ENCODE peak calls at places on chromosomes 1 and 21, in seven cellular contexts. F, E, L, W, S, R and M are unnamed samples.

GRCh38 chr21:39631842-39632577 is 19.3 kb downstream of the B3GALT5 start:
- DNase-seq in L (no peak), E (no peak), R (no peak), W (no peak), F (no peak), S (no peak), M (no peak)

GRCh38 chr1:115107501-115108260 is 18.4 kb upstream of the TSPAN2 start:
- DNase-seq in S (no peak), E (peak), W (no peak), L (no peak), R (no peak), F (no peak), M (no peak)

GRCh38 chr1:63704443-63704842 is 69.4 kb upstream of the ROR1 start:
- DNase-seq in E (peak), R (no peak), L (no peak), S (no peak), F (peak), W (peak), M (no peak)

GRCh38 chr21:38914531-38915385 is 109.0 kb downstream of the ETS2 start:
- DNase-seq in L (no peak), S (no peak), R (peak), F (peak), W (no peak), E (peak), M (no peak)

GRCh38 chr21:32403201-32403701 is 9.3 kb upstream of the EVA1C start:
- DNase-seq in F (peak), S (peak), E (peak), R (peak), L (no peak), W (peak), M (peak)

GRCh38 chr1:164617607-164618564 is 58.9 kb downstream of the PBX1 start:
- DNase-seq in S (no peak), F (peak), R (peak), W (peak), E (peak), L (no peak), M (no peak)

GRCh38 chr1:208332036-208332773 is 88.0 kb upstream of the PLXNA2 start:
- DNase-seq in R (no peak), S (no peak), F (no peak), W (no peak), E (no peak), L (no peak), M (no peak)

GRCh38 chr1:38608202-38608864 is 251.2 kb downstream of the RRAGC start:
- DNase-seq in L (no peak), R (peak), W (no peak), F (peak), S (peak), E (peak), M (peak)

GRCh38 chr1:212561501-212561931 is 47.0 kb upstream of the ATF3 start:
- DNase-seq in F (no peak), S (no peak), E (peak), L (no peak), R (no peak), W (peak), M (no peak)

GRCh38 chr1:114319480-114319879 is 165.8 kb upstream of the SYT6 start:
- DNase-seq in R (no peak), L (no peak), F (no peak), W (no peak), E (peak), S (no peak), M (no peak)

GRCh38 chr21:35378881-35379280 is 329.8 kb upstream of the RUNX1 start:
- DNase-seq in S (no peak), W (no peak), E (no peak), R (no peak), F (no peak), L (no peak), M (no peak)

GRCh38 chr1:205520709-205521108 is 16.2 kb downstream of the CDK18 start:
- DNase-seq in F (no peak), E (no peak), S (no peak), R (no peak), W (no peak), L (no peak), M (no peak)

GRCh38 chr1:204359474-204360255 is at the start of gene PLEKHA6:
- DNase-seq in F (peak), S (peak), E (peak), R (peak), L (no peak), W (no peak), M (no peak)

GRCh38 chr21:22791376-22791775 is 1793.2 kb downstream of the NCAM2 start:
- DNase-seq in W (no peak), E (no peak), S (no peak), R (no peak), L (no peak), F (peak), M (no peak)

GRCh38 chr1:245997471-245998258 is 509.4 kb downstream of the SMYD3 start:
- DNase-seq in R (no peak), L (no peak), S (peak), F (no peak), W (peak), E (peak), M (no peak)

GRCh38 chr1:235424092-235424491 is 56.9 kb downstream of the TBCE start:
- DNase-seq in E (no peak), L (no peak), S (no peak), F (no peak), W (no peak), R (no peak), M (no peak)

GRCh38 chr1:245177071-245177900 is 22.5 kb downstream of the KIF26B start:
- DNase-seq in W (no peak), R (no peak), E (no peak), L (no peak), S (no peak), F (no peak), M (no peak)

GRCh38 chr1:77037990-77038389 is 170.7 kb downstream of the ST6GALNAC5 start:
- DNase-seq in R (no peak), F (peak), W (no peak), S (no peak), E (no peak), L (no peak), M (no peak)

GRCh38 chr1:27436204-27437159 is 44.1 kb downstream of the GPR3 start:
- DNase-seq in L (no peak), W (peak), S (no peak), E (peak), F (peak), R (no peak), M (no peak)

GRCh38 chr1:115240321-115240720 is 97.7 kb downstream of the NGF start:
- DNase-seq in F (no peak), R (no peak), L (no peak), E (no peak), S (no peak), W (no peak), M (no peak)

GRCh38 chr1:112594208-112594876 is 24.6 kb downstream of the ST7L start:
- DNase-seq in L (no peak), F (no peak), R (no peak), W (no peak), S (no peak), E (no peak), M (no peak)